ENCODE peak calls at places on chromosome X, in ten cellular contexts. One of them, this sample, is unnamed.

GRCh38 chrX:130120321-130120731 is 10.0 kb upstream of the ELF4 start:
- DNase-seq in HCT116: no peak
- DNase-seq in hepatocyte: peak
- DNase-seq in RWPE1: no peak
- DNase-seq in SK-N-SH: no peak
- DNase-seq in fibroblast of lung: no peak
- DNase-seq in cardiac fibroblast: no peak
- DNase-seq in body of pancreas: no peak
- DNase-seq in MM.1S: no peak
- DNase-seq in fibroblast of mammary gland: no peak
- DNase-seq in this sample: no peak

GRCh38 chrX:51608766-51609165 is 9.9 kb downstream of the CENPVL3 start:
- DNase-seq in cardiac fibroblast: no peak
- DNase-seq in MM.1S: no peak
- DNase-seq in RWPE1: no peak
- DNase-seq in SK-N-SH: no peak
- DNase-seq in fibroblast of lung: no peak
- DNase-seq in hepatocyte: no peak
- DNase-seq in HCT116: no peak
- DNase-seq in fibroblast of mammary gland: peak
- DNase-seq in body of pancreas: no peak
- DNase-seq in this sample: no peak

GRCh38 chrX:53445977-53446376 is 11.8 kb upstream of the HSD17B10 start:
- DNase-seq in fibroblast of mammary gland: peak
- DNase-seq in cardiac fibroblast: peak
- DNase-seq in hepatocyte: peak
- DNase-seq in body of pancreas: peak
- DNase-seq in RWPE1: no peak
- DNase-seq in HCT116: no peak
- DNase-seq in SK-N-SH: peak
- DNase-seq in MM.1S: peak
- DNase-seq in fibroblast of lung: peak
- DNase-seq in this sample: peak

GRCh38 chrX:45986971-45987370 is 558.2 kb downstream of the ZNF674 start:
- DNase-seq in fibroblast of lung: no peak
- DNase-seq in hepatocyte: no peak
- DNase-seq in cardiac fibroblast: peak
- DNase-seq in HCT116: no peak
- DNase-seq in SK-N-SH: no peak
- DNase-seq in body of pancreas: no peak
- DNase-seq in RWPE1: no peak
- DNase-seq in fibroblast of mammary gland: peak
- DNase-seq in MM.1S: no peak
- DNase-seq in this sample: no peak

GRCh38 chrX:46577116-46578005 is 3.8 kb downstream of the CHST7 start:
- DNase-seq in SK-N-SH: no peak
- DNase-seq in HCT116: no peak
- DNase-seq in MM.1S: no peak
- DNase-seq in body of pancreas: no peak
- DNase-seq in fibroblast of mammary gland: peak
- DNase-seq in hepatocyte: no peak
- DNase-seq in RWPE1: no peak
- DNase-seq in fibroblast of lung: no peak
- DNase-seq in cardiac fibroblast: peak
- DNase-seq in this sample: no peak

GRCh38 chrX:54213603-54214002 is 30.5 kb upstream of the FAM120C start:
- DNase-seq in cardiac fibroblast: no peak
- DNase-seq in RWPE1: no peak
- DNase-seq in fibroblast of mammary gland: no peak
- DNase-seq in fibroblast of lung: no peak
- DNase-seq in body of pancreas: no peak
- DNase-seq in hepatocyte: no peak
- DNase-seq in MM.1S: no peak
- DNase-seq in HCT116: no peak
- DNase-seq in SK-N-SH: no peak
- DNase-seq in this sample: no peak

GRCh38 chrX:8189096-8189830 is 18.2 kb upstream of the VCX2 start:
- DNase-seq in HCT116: no peak
- DNase-seq in RWPE1: peak
- DNase-seq in SK-N-SH: no peak
- DNase-seq in body of pancreas: no peak
- DNase-seq in fibroblast of lung: no peak
- DNase-seq in fibroblast of mammary gland: no peak
- DNase-seq in MM.1S: no peak
- DNase-seq in cardiac fibroblast: no peak
- DNase-seq in hepatocyte: no peak
- DNase-seq in this sample: no peak

GRCh38 chrX:154312116-154312515 is 16.5 kb downstream of the TKTL1 start:
- DNase-seq in RWPE1: no peak
- DNase-seq in MM.1S: no peak
- DNase-seq in HCT116: no peak
- DNase-seq in cardiac fibroblast: no peak
- DNase-seq in fibroblast of lung: no peak
- DNase-seq in hepatocyte: no peak
- DNase-seq in body of pancreas: no peak
- DNase-seq in SK-N-SH: no peak
- DNase-seq in fibroblast of mammary gland: no peak
- DNase-seq in this sample: no peak

GRCh38 chrX:74242050-74242449 is 61.9 kb upstream of the ZCCHC13 start:
- DNase-seq in body of pancreas: no peak
- DNase-seq in MM.1S: no peak
- DNase-seq in fibroblast of lung: peak
- DNase-seq in fibroblast of mammary gland: peak
- DNase-seq in hepatocyte: no peak
- DNase-seq in cardiac fibroblast: peak
- DNase-seq in SK-N-SH: no peak
- DNase-seq in HCT116: no peak
- DNase-seq in RWPE1: no peak
- DNase-seq in this sample: no peak

GRCh38 chrX:75603833-75604232 is 81.0 kb upstream of the ZDHHC15 start:
- DNase-seq in fibroblast of lung: peak
- DNase-seq in fibroblast of mammary gland: peak
- DNase-seq in SK-N-SH: peak
- DNase-seq in hepatocyte: peak
- DNase-seq in MM.1S: peak
- DNase-seq in body of pancreas: no peak
- DNase-seq in cardiac fibroblast: peak
- DNase-seq in RWPE1: peak
- DNase-seq in HCT116: no peak
- DNase-seq in this sample: no peak

GRCh38 chrX:44945736-44946135 is 72.7 kb downstream of the KDM6A start:
- DNase-seq in cardiac fibroblast: no peak
- DNase-seq in SK-N-SH: no peak
- DNase-seq in body of pancreas: no peak
- DNase-seq in hepatocyte: no peak
- DNase-seq in fibroblast of mammary gland: no peak
- DNase-seq in fibroblast of lung: no peak
- DNase-seq in HCT116: no peak
- DNase-seq in RWPE1: no peak
- DNase-seq in MM.1S: no peak
- DNase-seq in this sample: peak
- TF ChIP-seq CTCF in cardiac fibroblast: peak
- TF ChIP-seq CTCF in SK-N-SH: no peak
- TF ChIP-seq CTCF in body of pancreas: no peak
- TF ChIP-seq CTCF in hepatocyte: no peak
- TF ChIP-seq CTCF in fibroblast of mammary gland: peak
- TF ChIP-seq CTCF in fibroblast of lung: no peak
- TF ChIP-seq CTCF in HCT116: no peak
- TF ChIP-seq CTCF in RWPE1: no peak
- TF ChIP-seq CTCF in MM.1S: peak
- TF ChIP-seq CTCF in this sample: no peak

GRCh38 chrX:85611926-85612325 is 232.5 kb upstream of the POF1B start:
- DNase-seq in cardiac fibroblast: peak
- DNase-seq in body of pancreas: no peak
- DNase-seq in fibroblast of mammary gland: peak
- DNase-seq in fibroblast of lung: peak
- DNase-seq in RWPE1: no peak
- DNase-seq in hepatocyte: no peak
- DNase-seq in HCT116: no peak
- DNase-seq in SK-N-SH: peak
- DNase-seq in MM.1S: peak
- DNase-seq in this sample: no peak
- TF ChIP-seq CTCF in cardiac fibroblast: peak
- TF ChIP-seq CTCF in body of pancreas: peak
- TF ChIP-seq CTCF in fibroblast of mammary gland: peak
- TF ChIP-seq CTCF in fibroblast of lung: no peak
- TF ChIP-seq CTCF in RWPE1: peak
- TF ChIP-seq CTCF in hepatocyte: peak
- TF ChIP-seq CTCF in HCT116: no peak
- TF ChIP-seq CTCF in SK-N-SH: peak
- TF ChIP-seq CTCF in MM.1S: peak
- TF ChIP-seq CTCF in this sample: no peak

DNA sequence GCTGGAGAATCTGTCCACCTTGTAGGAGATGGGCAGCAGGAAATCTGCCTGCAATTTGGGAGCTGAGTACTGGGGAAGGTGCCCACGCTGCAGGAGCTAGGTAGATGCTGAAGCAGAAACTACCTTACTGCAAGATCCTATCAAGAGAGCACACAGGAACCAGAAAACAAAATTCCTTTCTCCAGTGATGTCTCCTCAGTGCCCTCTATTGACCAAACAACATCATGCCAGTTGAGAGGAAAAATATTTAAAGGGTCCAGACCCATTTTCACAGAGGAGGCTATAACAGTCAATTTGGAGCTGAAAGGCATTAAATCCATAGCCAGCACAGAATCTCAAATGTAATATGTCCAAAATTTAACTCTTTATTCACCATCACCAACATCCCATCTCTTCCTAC is 406.8 kb downstream of the SLITRK2 start:
- DNase-seq in fibroblast of lung: no peak
- DNase-seq in fibroblast of mammary gland: no peak
- DNase-seq in MM.1S: peak
- DNase-seq in HCT116: no peak
- DNase-seq in body of pancreas: no peak
- DNase-seq in cardiac fibroblast: no peak
- DNase-seq in SK-N-SH: no peak
- DNase-seq in RWPE1: no peak
- DNase-seq in hepatocyte: peak
- DNase-seq in this sample: no peak
- TF ChIP-seq CTCF in fibroblast of lung: no peak
- TF ChIP-seq CTCF in fibroblast of mammary gland: no peak
- TF ChIP-seq CTCF in MM.1S: peak
- TF ChIP-seq CTCF in HCT116: no peak
- TF ChIP-seq CTCF in body of pancreas: peak
- TF ChIP-seq CTCF in cardiac fibroblast: no peak
- TF ChIP-seq CTCF in SK-N-SH: peak
- TF ChIP-seq CTCF in RWPE1: no peak
- TF ChIP-seq CTCF in hepatocyte: peak
- TF ChIP-seq CTCF in this sample: no peak

DNA sequence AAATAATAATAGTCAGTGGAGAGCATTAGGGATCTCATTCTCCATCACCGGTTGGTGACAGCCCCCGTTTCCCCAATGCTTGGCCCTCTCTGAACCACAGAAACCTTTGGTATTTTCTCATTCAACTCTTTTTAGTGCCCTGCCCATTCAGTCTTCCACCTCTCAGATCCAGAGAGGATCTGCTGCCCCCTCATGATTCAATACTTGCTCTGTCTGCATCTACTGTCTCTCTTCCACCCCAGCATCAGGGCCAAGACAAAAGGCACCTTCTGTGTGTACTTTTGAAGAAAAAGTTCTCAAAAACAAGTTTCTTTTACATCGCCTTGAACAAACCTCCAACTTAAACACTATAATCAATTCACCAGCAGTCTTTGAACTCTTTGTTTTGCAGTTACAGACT is 19.3 kb downstream of the CLTRN start:
- DNase-seq in hepatocyte: no peak
- DNase-seq in MM.1S: no peak
- DNase-seq in SK-N-SH: no peak
- DNase-seq in HCT116: no peak
- DNase-seq in body of pancreas: no peak
- DNase-seq in RWPE1: no peak
- DNase-seq in fibroblast of mammary gland: no peak
- DNase-seq in fibroblast of lung: no peak
- DNase-seq in cardiac fibroblast: no peak
- DNase-seq in this sample: peak
- TF ChIP-seq CTCF in hepatocyte: peak
- TF ChIP-seq CTCF in MM.1S: no peak
- TF ChIP-seq CTCF in SK-N-SH: no peak
- TF ChIP-seq CTCF in HCT116: peak
- TF ChIP-seq CTCF in body of pancreas: no peak
- TF ChIP-seq CTCF in RWPE1: no peak
- TF ChIP-seq CTCF in fibroblast of mammary gland: no peak
- TF ChIP-seq CTCF in fibroblast of lung: no peak
- TF ChIP-seq CTCF in cardiac fibroblast: no peak
- TF ChIP-seq CTCF in this sample: no peak

DNA sequence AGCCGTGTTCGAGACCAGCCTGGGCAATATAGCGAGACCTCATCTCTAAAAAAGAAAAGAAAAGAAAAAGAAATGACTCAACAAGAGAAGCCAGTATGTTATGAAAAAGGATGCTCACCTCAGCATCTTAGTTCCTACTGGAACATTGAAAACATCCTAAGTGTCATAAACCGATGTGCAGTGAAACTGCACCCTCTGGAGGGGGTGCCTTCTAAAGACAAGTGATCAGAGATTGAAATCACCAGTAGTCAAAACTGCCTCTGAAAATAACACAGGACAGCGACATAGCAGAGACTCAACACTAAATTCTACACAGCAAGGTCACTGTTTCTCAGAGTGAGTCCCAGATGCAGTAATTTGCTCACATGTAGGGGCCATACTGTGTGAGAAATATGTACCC is 28.0 kb upstream of the ATP6AP2 start:
- DNase-seq in fibroblast of mammary gland: peak
- DNase-seq in HCT116: no peak
- DNase-seq in RWPE1: no peak
- DNase-seq in SK-N-SH: no peak
- DNase-seq in MM.1S: no peak
- DNase-seq in cardiac fibroblast: no peak
- DNase-seq in body of pancreas: no peak
- DNase-seq in hepatocyte: no peak
- DNase-seq in fibroblast of lung: peak
- DNase-seq in this sample: peak
- TF ChIP-seq CTCF in fibroblast of mammary gland: peak
- TF ChIP-seq CTCF in HCT116: peak
- TF ChIP-seq CTCF in RWPE1: peak
- TF ChIP-seq CTCF in SK-N-SH: peak
- TF ChIP-seq CTCF in MM.1S: peak
- TF ChIP-seq CTCF in cardiac fibroblast: no peak
- TF ChIP-seq CTCF in body of pancreas: no peak
- TF ChIP-seq CTCF in hepatocyte: peak
- TF ChIP-seq CTCF in fibroblast of lung: peak
- TF ChIP-seq CTCF in this sample: no peak

GRCh38 chrX:23383411-23383810 is 48.8 kb downstream of the PTCHD1 start:
- DNase-seq in cardiac fibroblast: peak
- DNase-seq in fibroblast of mammary gland: peak
- DNase-seq in RWPE1: no peak
- DNase-seq in fibroblast of lung: peak
- DNase-seq in MM.1S: no peak
- DNase-seq in body of pancreas: no peak
- DNase-seq in SK-N-SH: no peak
- DNase-seq in hepatocyte: no peak
- DNase-seq in HCT116: no peak
- DNase-seq in this sample: no peak
- TF ChIP-seq CTCF in cardiac fibroblast: no peak
- TF ChIP-seq CTCF in fibroblast of mammary gland: no peak
- TF ChIP-seq CTCF in RWPE1: no peak
- TF ChIP-seq CTCF in fibroblast of lung: no peak
- TF ChIP-seq CTCF in MM.1S: no peak
- TF ChIP-seq CTCF in body of pancreas: no peak
- TF ChIP-seq CTCF in SK-N-SH: no peak
- TF ChIP-seq CTCF in hepatocyte: no peak
- TF ChIP-seq CTCF in HCT116: no peak
- TF ChIP-seq CTCF in this sample: no peak

This sample was measured in Calu3.